ENCODE peak calls at places on chromosomes 2 and 18, in ten cellular contexts. One of them, this sample, is unnamed. For H3K36me3, the result is how much of the 10 kb centered on the place peaks cover.

GRCh38 chr18:22378672-22379282 is 38.9 kb downstream of the CTAGE1 start:
- ATAC-seq in aorta: peak
- ATAC-seq in upper lobe of left lung: peak
- ATAC-seq in heart right ventricle: peak
- ATAC-seq in RWPE2: peak
- ATAC-seq in GM23338: peak
- ATAC-seq in gastrocnemius medialis: no peak
- ATAC-seq in lower lobe of right lung: peak
- ATAC-seq in body of pancreas: peak
- ATAC-seq in mucosa of descending colon: peak
- ATAC-seq in this sample: peak

GRCh38 chr2:237192881-237193280 is 107.2 kb downstream of the COPS8 start:
- ATAC-seq in heart right ventricle: no peak
- ATAC-seq in upper lobe of left lung: no peak
- ATAC-seq in aorta: no peak
- ATAC-seq in lower lobe of right lung: no peak
- ATAC-seq in RWPE2: no peak
- ATAC-seq in body of pancreas: no peak
- ATAC-seq in GM23338: no peak
- ATAC-seq in gastrocnemius medialis: no peak
- ATAC-seq in mucosa of descending colon: no peak
- ATAC-seq in this sample: no peak

GRCh38 chr18:60064271-60064670 is 164.5 kb downstream of the PMAIP1 start:
- ATAC-seq in aorta: no peak
- ATAC-seq in mucosa of descending colon: no peak
- ATAC-seq in GM23338: no peak
- ATAC-seq in heart right ventricle: no peak
- ATAC-seq in RWPE2: peak
- ATAC-seq in gastrocnemius medialis: no peak
- ATAC-seq in lower lobe of right lung: no peak
- ATAC-seq in upper lobe of left lung: no peak
- ATAC-seq in body of pancreas: no peak
- ATAC-seq in this sample: no peak

GRCh38 chr18:75477913-75478312 is 50.4 kb upstream of the SMIM21 start:
- ATAC-seq in upper lobe of left lung: peak
- ATAC-seq in heart right ventricle: peak
- ATAC-seq in body of pancreas: no peak
- ATAC-seq in mucosa of descending colon: peak
- ATAC-seq in gastrocnemius medialis: no peak
- ATAC-seq in lower lobe of right lung: peak
- ATAC-seq in aorta: no peak
- ATAC-seq in RWPE2: peak
- ATAC-seq in GM23338: peak
- ATAC-seq in this sample: no peak

GRCh38 chr2:111100087-111100764 is 20.5 kb upstream of the BCL2L11 start:
- ATAC-seq in mucosa of descending colon: no peak
- ATAC-seq in RWPE2: no peak
- ATAC-seq in body of pancreas: no peak
- ATAC-seq in heart right ventricle: no peak
- ATAC-seq in GM23338: no peak
- ATAC-seq in gastrocnemius medialis: no peak
- ATAC-seq in lower lobe of right lung: no peak
- ATAC-seq in upper lobe of left lung: no peak
- ATAC-seq in aorta: no peak
- ATAC-seq in this sample: no peak

GRCh38 chr2:127672341-127673303 is 2.7 kb downstream of the LIMS2 start:
- ATAC-seq in upper lobe of left lung: no peak
- ATAC-seq in body of pancreas: no peak
- ATAC-seq in heart right ventricle: peak
- ATAC-seq in GM23338: no peak
- ATAC-seq in gastrocnemius medialis: no peak
- ATAC-seq in mucosa of descending colon: peak
- ATAC-seq in RWPE2: peak
- ATAC-seq in lower lobe of right lung: no peak
- ATAC-seq in aorta: peak
- ATAC-seq in this sample: peak

GRCh38 chr18:48644029-48644428 is 105.2 kb downstream of the CTIF start:
- ATAC-seq in mucosa of descending colon: no peak
- ATAC-seq in body of pancreas: no peak
- ATAC-seq in heart right ventricle: no peak
- ATAC-seq in lower lobe of right lung: no peak
- ATAC-seq in gastrocnemius medialis: no peak
- ATAC-seq in RWPE2: no peak
- ATAC-seq in aorta: no peak
- ATAC-seq in upper lobe of left lung: no peak
- ATAC-seq in GM23338: no peak
- ATAC-seq in this sample: no peak

GRCh38 chr2:32750880-32751279 is 123.0 kb downstream of the TTC27 start:
- ATAC-seq in body of pancreas: no peak
- ATAC-seq in GM23338: no peak
- ATAC-seq in upper lobe of left lung: no peak
- ATAC-seq in aorta: no peak
- ATAC-seq in heart right ventricle: no peak
- ATAC-seq in lower lobe of right lung: no peak
- ATAC-seq in gastrocnemius medialis: no peak
- ATAC-seq in RWPE2: no peak
- ATAC-seq in mucosa of descending colon: no peak
- ATAC-seq in this sample: no peak

GRCh38 chr2:205047273-205047839 is 502.1 kb downstream of the PARD3B start:
- ATAC-seq in GM23338: peak
- ATAC-seq in lower lobe of right lung: no peak
- ATAC-seq in upper lobe of left lung: no peak
- ATAC-seq in RWPE2: no peak
- ATAC-seq in aorta: no peak
- ATAC-seq in heart right ventricle: no peak
- ATAC-seq in gastrocnemius medialis: no peak
- ATAC-seq in body of pancreas: no peak
- ATAC-seq in mucosa of descending colon: no peak
- ATAC-seq in this sample: no peak

GRCh38 chr18:77071711-77072292 is 60.8 kb downstream of the MBP start:
- ATAC-seq in GM23338: no peak
- ATAC-seq in RWPE2: peak
- ATAC-seq in aorta: peak
- ATAC-seq in upper lobe of left lung: no peak
- ATAC-seq in mucosa of descending colon: peak
- ATAC-seq in lower lobe of right lung: peak
- ATAC-seq in heart right ventricle: peak
- ATAC-seq in gastrocnemius medialis: no peak
- ATAC-seq in body of pancreas: peak
- ATAC-seq in this sample: peak

GRCh38 chr2:181949047-181949446 is 36.6 kb upstream of the PPP1R1C start:
- ATAC-seq in lower lobe of right lung: no peak
- ATAC-seq in aorta: no peak
- ATAC-seq in GM23338: no peak
- ATAC-seq in body of pancreas: no peak
- ATAC-seq in gastrocnemius medialis: no peak
- ATAC-seq in mucosa of descending colon: no peak
- ATAC-seq in RWPE2: peak
- ATAC-seq in upper lobe of left lung: no peak
- ATAC-seq in heart right ventricle: no peak
- ATAC-seq in this sample: no peak

GRCh38 chr2:27408601-27409320 is 630 bp downstream of the PPM1G start:
- ATAC-seq in upper lobe of left lung: peak
- ATAC-seq in body of pancreas: peak
- ATAC-seq in mucosa of descending colon: peak
- ATAC-seq in gastrocnemius medialis: peak
- ATAC-seq in aorta: peak
- ATAC-seq in heart right ventricle: peak
- ATAC-seq in RWPE2: peak
- ATAC-seq in GM23338: peak
- ATAC-seq in lower lobe of right lung: peak
- ATAC-seq in this sample: peak

GRCh38 chr2:2026252-2026831 is 282.0 kb upstream of the PXDN start:
- ATAC-seq in mucosa of descending colon: peak
- ATAC-seq in heart right ventricle: no peak
- ATAC-seq in upper lobe of left lung: peak
- ATAC-seq in gastrocnemius medialis: no peak
- ATAC-seq in aorta: peak
- ATAC-seq in body of pancreas: no peak
- ATAC-seq in lower lobe of right lung: no peak
- ATAC-seq in GM23338: no peak
- ATAC-seq in RWPE2: no peak
- ATAC-seq in this sample: peak

GRCh38 chr2:135850811-135851668 is 14.1 kb upstream of the LCT start:
- ATAC-seq in GM23338: no peak
- ATAC-seq in gastrocnemius medialis: no peak
- ATAC-seq in upper lobe of left lung: no peak
- ATAC-seq in body of pancreas: no peak
- ATAC-seq in mucosa of descending colon: no peak
- ATAC-seq in RWPE2: no peak
- ATAC-seq in heart right ventricle: no peak
- ATAC-seq in lower lobe of right lung: no peak
- ATAC-seq in aorta: no peak
- ATAC-seq in this sample: no peak

GRCh38 chr2:152569186-152569585 is 148.1 kb downstream of the PRPF40A start:
- ATAC-seq in gastrocnemius medialis: no peak
- ATAC-seq in heart right ventricle: no peak
- ATAC-seq in body of pancreas: no peak
- ATAC-seq in RWPE2: no peak
- ATAC-seq in aorta: no peak
- ATAC-seq in mucosa of descending colon: no peak
- ATAC-seq in GM23338: no peak
- ATAC-seq in lower lobe of right lung: no peak
- ATAC-seq in upper lobe of left lung: no peak
- ATAC-seq in this sample: no peak

GRCh38 chr18:59779979-59780378 is 82.8 kb upstream of the CCBE1 start:
- ATAC-seq in body of pancreas: no peak
- ATAC-seq in mucosa of descending colon: no peak
- ATAC-seq in lower lobe of right lung: no peak
- ATAC-seq in GM23338: no peak
- ATAC-seq in heart right ventricle: no peak
- ATAC-seq in upper lobe of left lung: no peak
- ATAC-seq in RWPE2: peak
- ATAC-seq in aorta: no peak
- ATAC-seq in gastrocnemius medialis: no peak
- ATAC-seq in this sample: no peak

GRCh38 chr2:197031805-197032204 is 105.3 kb upstream of the PGAP1 start:
- ATAC-seq in GM23338: no peak
- ATAC-seq in lower lobe of right lung: peak
- ATAC-seq in body of pancreas: peak
- ATAC-seq in heart right ventricle: peak
- ATAC-seq in aorta: no peak
- ATAC-seq in upper lobe of left lung: no peak
- ATAC-seq in mucosa of descending colon: peak
- ATAC-seq in gastrocnemius medialis: peak
- ATAC-seq in RWPE2: no peak
- ATAC-seq in this sample: no peak

GRCh38 chr2:209960676-209961630 is 41.5 kb upstream of the RPE start:
- ATAC-seq in aorta: peak
- ATAC-seq in mucosa of descending colon: peak
- ATAC-seq in upper lobe of left lung: no peak
- ATAC-seq in RWPE2: peak
- ATAC-seq in gastrocnemius medialis: no peak
- ATAC-seq in body of pancreas: peak
- ATAC-seq in heart right ventricle: peak
- ATAC-seq in GM23338: peak
- ATAC-seq in lower lobe of right lung: peak
- ATAC-seq in this sample: peak

DNA sequence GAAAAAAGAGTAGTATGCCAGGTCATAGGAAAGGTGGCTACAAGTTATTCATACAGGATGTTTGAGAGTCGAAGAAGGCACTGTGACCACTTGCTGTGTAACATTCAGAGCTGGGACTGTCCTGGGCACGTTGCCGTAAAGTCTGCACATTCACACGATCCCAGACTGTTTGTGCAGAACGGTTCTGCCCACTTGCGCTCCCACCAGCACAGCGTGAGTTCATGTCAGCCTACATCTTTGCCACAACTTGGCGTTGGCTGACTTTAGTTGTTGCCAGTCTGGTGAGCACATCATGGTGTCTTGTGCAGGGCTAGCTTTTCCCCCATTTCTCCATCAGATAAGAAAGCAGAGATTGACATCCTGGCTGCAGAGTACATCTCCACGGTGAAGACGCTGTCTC is 7.0 kb downstream of the ING5 start:
- ATAC-seq in GM23338: no peak
- ATAC-seq in RWPE2: no peak
- ATAC-seq in aorta: no peak
- ATAC-seq in upper lobe of left lung: no peak
- ATAC-seq in heart right ventricle: peak
- ATAC-seq in mucosa of descending colon: no peak
- ATAC-seq in gastrocnemius medialis: no peak
- ATAC-seq in body of pancreas: no peak
- ATAC-seq in lower lobe of right lung: no peak
- ATAC-seq in this sample: no peak
- H3K36me3 ChIP-seq in GM23338: half or more
- H3K36me3 ChIP-seq in RWPE2: half or more
- H3K36me3 ChIP-seq in aorta: under half
- H3K36me3 ChIP-seq in upper lobe of left lung: half or more
- H3K36me3 ChIP-seq in heart right ventricle: half or more
- H3K36me3 ChIP-seq in mucosa of descending colon: under half
- H3K36me3 ChIP-seq in gastrocnemius medialis: half or more
- H3K36me3 ChIP-seq in body of pancreas: under half
- H3K36me3 ChIP-seq in lower lobe of right lung: half or more
- H3K36me3 ChIP-seq in this sample: half or more

GRCh38 chr18:63293930-63294329 is 25.6 kb downstream of the BCL2 start:
- ATAC-seq in RWPE2: no peak
- ATAC-seq in body of pancreas: no peak
- ATAC-seq in aorta: no peak
- ATAC-seq in GM23338: no peak
- ATAC-seq in upper lobe of left lung: no peak
- ATAC-seq in lower lobe of right lung: no peak
- ATAC-seq in gastrocnemius medialis: peak
- ATAC-seq in mucosa of descending colon: no peak
- ATAC-seq in heart right ventricle: peak
- ATAC-seq in this sample: peak
- H3K36me3 ChIP-seq in RWPE2: under half
- H3K36me3 ChIP-seq in body of pancreas: under half
- H3K36me3 ChIP-seq in aorta: under half
- H3K36me3 ChIP-seq in GM23338: under half
- H3K36me3 ChIP-seq in upper lobe of left lung: under half
- H3K36me3 ChIP-seq in lower lobe of right lung: under half
- H3K36me3 ChIP-seq in gastrocnemius medialis: under half
- H3K36me3 ChIP-seq in mucosa of descending colon: under half
- H3K36me3 ChIP-seq in heart right ventricle: under half
- H3K36me3 ChIP-seq in this sample: under half

DNA sequence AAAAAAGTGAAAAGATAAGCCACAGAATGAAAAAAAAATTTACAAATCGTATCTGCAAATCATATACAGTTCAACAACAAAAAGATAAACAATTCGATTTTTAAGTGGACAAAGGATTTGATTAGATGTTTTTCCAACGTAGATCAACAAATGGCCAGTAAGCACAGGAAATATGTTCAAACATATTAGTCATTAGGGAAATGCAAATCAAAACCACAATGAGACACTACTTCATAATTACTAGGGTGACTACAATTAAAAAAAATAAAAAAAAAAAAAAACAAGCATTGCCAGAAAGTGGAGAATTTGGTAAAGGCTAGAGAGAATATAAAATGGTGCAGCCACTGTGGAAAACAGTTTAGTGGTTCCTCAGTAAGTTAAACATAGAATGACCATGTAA is 38.3 kb upstream of the RNU4ATAC start:
- ATAC-seq in lower lobe of right lung: no peak
- ATAC-seq in RWPE2: no peak
- ATAC-seq in body of pancreas: no peak
- ATAC-seq in GM23338: no peak
- ATAC-seq in aorta: no peak
- ATAC-seq in gastrocnemius medialis: no peak
- ATAC-seq in heart right ventricle: no peak
- ATAC-seq in upper lobe of left lung: no peak
- ATAC-seq in mucosa of descending colon: no peak
- ATAC-seq in this sample: no peak
- H3K36me3 ChIP-seq in lower lobe of right lung: under half
- H3K36me3 ChIP-seq in RWPE2: under half
- H3K36me3 ChIP-seq in body of pancreas: under half
- H3K36me3 ChIP-seq in GM23338: under half
- H3K36me3 ChIP-seq in aorta: under half
- H3K36me3 ChIP-seq in gastrocnemius medialis: under half
- H3K36me3 ChIP-seq in heart right ventricle: under half
- H3K36me3 ChIP-seq in upper lobe of left lung: under half
- H3K36me3 ChIP-seq in mucosa of descending colon: under half
- H3K36me3 ChIP-seq in this sample: under half

GRCh38 chr2:140344842-140345241 is 1564.7 kb upstream of the NXPH2 start:
- ATAC-seq in body of pancreas: no peak
- ATAC-seq in RWPE2: peak
- ATAC-seq in aorta: no peak
- ATAC-seq in heart right ventricle: no peak
- ATAC-seq in mucosa of descending colon: no peak
- ATAC-seq in lower lobe of right lung: no peak
- ATAC-seq in upper lobe of left lung: no peak
- ATAC-seq in GM23338: no peak
- ATAC-seq in gastrocnemius medialis: no peak
- ATAC-seq in this sample: no peak
- H3K36me3 ChIP-seq in body of pancreas: under half
- H3K36me3 ChIP-seq in RWPE2: under half
- H3K36me3 ChIP-seq in aorta: under half
- H3K36me3 ChIP-seq in heart right ventricle: under half
- H3K36me3 ChIP-seq in mucosa of descending colon: under half
- H3K36me3 ChIP-seq in lower lobe of right lung: under half
- H3K36me3 ChIP-seq in upper lobe of left lung: under half
- H3K36me3 ChIP-seq in GM23338: under half
- H3K36me3 ChIP-seq in gastrocnemius medialis: under half
- H3K36me3 ChIP-seq in this sample: under half

This sample was measured in gastroesophageal sphincter.